ENCODE peak calls at places on chromosomes 6 and 20, in five cellular contexts. X, T, N, P and Y are unnamed samples.

GRCh38 chr6:2468601-2468955 is 223.2 kb upstream of the GMDS start:
- DNase-seq in X (no peak), T (no peak), N (no peak), P (no peak), Y (no peak)

GRCh38 chr6:154292855-154293519 is 63.6 kb downstream of the IPCEF1 start:
- DNase-seq in X (no peak), T (no peak), N (no peak), P (no peak), Y (no peak)

GRCh38 chr20:17559338-17559737 is 10.5 kb upstream of the DSTN start:
- DNase-seq in X (peak; percentile 63), T (no peak), N (no peak), P (no peak), Y (no peak)

GRCh38 chr6:44110005-44110681 is 17.1 kb downstream of the MRPL14 start:
- DNase-seq in X (no peak), T (no peak), N (no peak), P (no peak), Y (no peak)

GRCh38 chr20:60993647-60994046 is 258.4 kb upstream of the CDH4 start:
- DNase-seq in X (no peak), T (no peak), N (no peak), P (no peak), Y (no peak)

GRCh38 chr6:5782783-5783567 is 223.8 kb downstream of the NRN1 start:
- DNase-seq in X (no peak), T (no peak), N (no peak), P (peak; percentile 96), Y (no peak)

GRCh38 chr6:123360359-123360758 is 276.4 kb downstream of the TRDN start:
- DNase-seq in X (no peak), T (no peak), N (no peak), P (no peak), Y (no peak)

GRCh38 chr6:3748208-3748701 is 3.3 kb downstream of the PXDC1 start:
- DNase-seq in X (peak; percentile 59), T (peak; percentile 53), N (peak; percentile 77), P (peak; percentile 75), Y (peak; percentile 56)

GRCh38 chr6:56668158-56668557 is 25.5 kb upstream of the DST start:
- DNase-seq in X (no peak), T (no peak), N (no peak), P (no peak), Y (no peak)

GRCh38 chr6:161373905-161374451 is 100.1 kb upstream of the AGPAT4 start:
- DNase-seq in X (peak; percentile 60), T (peak; percentile 64), N (peak; percentile 64), P (peak; percentile 76), Y (peak; percentile 79)

GRCh38 chr6:149931501-149931900 is 8.6 kb upstream of the RAET1G start:
- DNase-seq in X (no peak), T (no peak), N (no peak), P (no peak), Y (no peak)

GRCh38 chr6:165685302-165685701 is 22.3 kb upstream of the PDE10A start:
- DNase-seq in X (no peak), T (no peak), N (no peak), P (no peak), Y (no peak)

GRCh38 chr6:34517966-34518365 is 38.2 kb downstream of the SPDEF start:
- DNase-seq in X (no peak), T (no peak), N (no peak), P (peak; percentile 34), Y (no peak)

GRCh38 chr6:89297695-89298351 is 17.3 kb downstream of the GABRR2 start:
- DNase-seq in X (no peak), T (peak; percentile 94), N (peak; percentile 83), P (no peak), Y (peak; percentile 86)

GRCh38 chr6:139625998-139626975 is 251.8 kb upstream of the CITED2 start:
- DNase-seq in X (no peak), T (no peak), N (no peak), P (no peak), Y (no peak)

GRCh38 chr20:48933017-48933766 is 11.7 kb downstream of the ARFGEF2 start:
- DNase-seq in X (peak; percentile 55), T (no peak), N (no peak), P (peak; percentile 74), Y (no peak)

GRCh38 chr20:60202046-60202445 is 243.8 kb downstream of the CDH26 start:
- DNase-seq in X (no peak), T (no peak), N (no peak), P (no peak), Y (no peak)

GRCh38 chr20:51562334-51563140 is 20.0 kb upstream of the NFATC2 start:
- DNase-seq in X (peak; percentile 60), T (no peak), N (peak; percentile 50), P (peak; percentile 65), Y (peak; percentile 22)
- TF ChIP-seq CTCF in X (no peak), T (no peak), N (no peak), P (no peak), Y (no peak)

GRCh38 chr6:13384966-13385365 is 56.6 kb upstream of the TBC1D7 start:
- DNase-seq in X (no peak), T (no peak), N (no peak), P (no peak), Y (no peak)

GRCh38 chr6:13380761-13381160 is 52.4 kb upstream of the TBC1D7 start:
- DNase-seq in X (no peak), T (no peak), N (no peak), P (no peak), Y (no peak)

GRCh38 chr6:13384506-13384905 is 56.2 kb upstream of the TBC1D7 start:
- DNase-seq in X (no peak), T (no peak), N (no peak), P (no peak), Y (no peak)

GRCh38 chr6:13378669-13379590 is 50.6 kb upstream of the TBC1D7 start:
- DNase-seq in X (no peak), T (no peak), N (no peak), P (peak; percentile 81), Y (no peak)

GRCh38 chr6:13383280-13384163 is 55.2 kb upstream of the TBC1D7 start:
- DNase-seq in X (no peak), T (peak; percentile 89), N (peak; percentile 69), P (no peak), Y (peak; percentile 41)
- TF ChIP-seq CTCF in X (peak; percentile 9), T (peak; percentile 29), N (peak; percentile 12), P (peak; percentile 49), Y (no peak)

GRCh38 chr20:44414346-44414714 is 58.8 kb downstream of the HNF4A start:
- DNase-seq in X (no peak), T (no peak), N (no peak), P (peak; percentile 38), Y (no peak)
- TF ChIP-seq CTCF in X (no peak), T (no peak), N (no peak), P (no peak), Y (no peak)

GRCh38 chr20:52003415-52003814 is 188.2 kb downstream of the ZFP64 start:
- DNase-seq in X (no peak), T (no peak), N (no peak), P (no peak), Y (no peak)

GRCh38 chr20:52003976-52004375 is 187.6 kb downstream of the ZFP64 start:
- DNase-seq in X (no peak), T (no peak), N (no peak), P (no peak), Y (no peak)

GRCh38 chr20:52004720-52005119 is 186.9 kb downstream of the ZFP64 start:
- DNase-seq in X (no peak), T (no peak), N (no peak), P (no peak), Y (no peak)

GRCh38 chr20:52001999-52002666 is 189.4 kb downstream of the ZFP64 start:
- DNase-seq in X (no peak), T (no peak), N (no peak), P (no peak), Y (no peak)
- TF ChIP-seq CTCF in X (no peak), T (no peak), N (no peak), P (no peak), Y (no peak)

DNA sequence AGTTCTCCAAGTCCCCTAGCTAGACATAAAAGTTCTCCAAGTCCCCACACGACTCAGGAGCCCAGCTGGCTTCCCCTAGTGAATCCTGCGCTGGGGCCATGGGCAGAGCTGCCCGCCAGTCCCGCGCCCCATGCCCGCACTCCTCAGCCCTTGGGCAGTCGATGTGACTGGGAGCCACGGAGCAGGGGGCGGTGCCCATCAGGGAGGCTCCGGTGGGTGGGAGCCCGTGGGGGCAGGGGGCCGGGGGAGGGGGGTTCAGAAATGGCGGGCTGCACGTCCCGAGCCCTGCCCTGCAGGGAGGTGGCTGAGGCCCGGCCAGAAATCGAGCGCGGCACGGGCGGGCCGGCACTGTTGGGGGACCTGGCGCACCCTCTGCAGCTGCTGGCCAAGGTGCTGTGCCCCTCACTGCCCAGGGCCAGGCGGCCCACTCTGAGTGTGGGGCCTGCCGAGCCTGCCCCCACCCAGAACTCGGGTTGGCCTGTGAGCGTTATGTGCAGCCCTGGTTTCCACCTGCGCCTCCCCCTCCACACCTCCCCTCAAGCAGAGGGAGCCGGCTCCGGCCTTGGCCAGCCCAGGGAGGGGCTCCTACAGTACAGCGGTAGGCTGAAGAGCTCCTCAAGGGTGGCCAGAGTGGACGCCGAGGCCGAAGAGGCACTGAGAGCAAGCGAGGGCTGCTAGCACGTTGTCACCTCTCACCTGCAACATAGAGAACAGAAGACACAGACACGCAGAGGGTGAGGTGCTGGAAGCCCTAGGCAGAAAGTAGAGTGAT is 11.4 kb downstream of the GSTA5 start:
- DNase-seq in X (no peak), T (no peak), N (no peak), P (no peak), Y (no peak)
- TF ChIP-seq CTCF in X (no peak), T (no peak), N (no peak), P (no peak), Y (no peak)

GRCh38 chr20:24148372-24148771 is 159.8 kb upstream of the GGTLC1 start:
- DNase-seq in X (peak; percentile 42), T (peak; percentile 48), N (no peak), P (no peak), Y (peak; percentile 47)

GRCh38 chr20:24149175-24149574 is 160.6 kb upstream of the GGTLC1 start:
- DNase-seq in X (no peak), T (no peak), N (no peak), P (no peak), Y (no peak)

GRCh38 chr20:24151621-24152020 is 163.0 kb upstream of the GGTLC1 start:
- DNase-seq in X (no peak), T (no peak), N (no peak), P (no peak), Y (no peak)

GRCh38 chr20:24150406-24150805 is 161.8 kb upstream of the GGTLC1 start:
- DNase-seq in X (no peak), T (no peak), N (no peak), P (no peak), Y (no peak)

GRCh38 chr20:24149881-24150307 is 161.3 kb upstream of the GGTLC1 start:
- DNase-seq in X (no peak), T (peak; percentile 15), N (no peak), P (no peak), Y (no peak)
- TF ChIP-seq CTCF in X (no peak), T (peak; percentile 66), N (no peak), P (peak; percentile 21), Y (no peak)

GRCh38 chr6:26537846-26538571 is at the start of gene HMGN4:
- DNase-seq in X (peak; percentile 77), T (peak; percentile 94), N (peak; percentile 75), P (peak; percentile 85), Y (peak; percentile 85)
- TF ChIP-seq CTCF in X (no peak), T (no peak), N (no peak), P (peak; percentile 22), Y (no peak)